ENCODE peak calls at places on chromosomes 6 and 20, in four cellular contexts. One of them, this sample, is unnamed.

GRCh38 chr20:37943033-37943432 is 40.1 kb downstream of the VSTM2L start:
- DNase-seq in KBM-7: no peak
- DNase-seq in neural crest cell: no peak
- DNase-seq in breast epithelium: no peak
- DNase-seq in this sample: no peak

GRCh38 chr6:80217799-80218198 is 111.3 kb downstream of the BCKDHB start:
- DNase-seq in neural crest cell: no peak
- DNase-seq in KBM-7: no peak
- DNase-seq in breast epithelium: no peak
- DNase-seq in this sample: no peak

GRCh38 chr6:43943099-43943766 is 173.2 kb downstream of the VEGFA start:
- DNase-seq in KBM-7: no peak
- DNase-seq in neural crest cell: no peak
- DNase-seq in breast epithelium: no peak
- DNase-seq in this sample: no peak

GRCh38 chr6:80527552-80528052 is 421.1 kb downstream of the BCKDHB start:
- DNase-seq in KBM-7: no peak
- DNase-seq in neural crest cell: no peak
- DNase-seq in breast epithelium: no peak
- DNase-seq in this sample: peak

GRCh38 chr6:90169328-90169886 is 127.2 kb downstream of the BACH2 start:
- DNase-seq in KBM-7: no peak
- DNase-seq in breast epithelium: no peak
- DNase-seq in neural crest cell: no peak
- DNase-seq in this sample: no peak

GRCh38 chr6:43386492-43386891 is 17.0 kb upstream of the ZNF318 start:
- DNase-seq in KBM-7: no peak
- DNase-seq in neural crest cell: no peak
- DNase-seq in breast epithelium: no peak
- DNase-seq in this sample: peak

GRCh38 chr6:110828396-110828795 is 13.1 kb upstream of the CDK19 start:
- DNase-seq in neural crest cell: no peak
- DNase-seq in KBM-7: no peak
- DNase-seq in breast epithelium: no peak
- DNase-seq in this sample: no peak

GRCh38 chr6:99745651-99746050 is 139.0 kb downstream of the PRDM13 start:
- DNase-seq in KBM-7: no peak
- DNase-seq in neural crest cell: no peak
- DNase-seq in breast epithelium: no peak
- DNase-seq in this sample: no peak

GRCh38 chr6:145714731-145715130 is 20.6 kb downstream of the EPM2A start:
- DNase-seq in neural crest cell: no peak
- DNase-seq in breast epithelium: no peak
- DNase-seq in KBM-7: no peak
- DNase-seq in this sample: no peak

GRCh38 chr20:57264151-57264792 is 2.2 kb downstream of the BMP7 start:
- DNase-seq in KBM-7: no peak
- DNase-seq in breast epithelium: no peak
- DNase-seq in neural crest cell: no peak
- DNase-seq in this sample: no peak

GRCh38 chr6:67717281-67717680 is 917.8 kb upstream of the ADGRB3 start:
- DNase-seq in KBM-7: no peak
- DNase-seq in breast epithelium: no peak
- DNase-seq in neural crest cell: no peak
- DNase-seq in this sample: no peak

GRCh38 chr20:50265245-50265946 is 74.8 kb downstream of the CEBPB start:
- DNase-seq in breast epithelium: no peak
- DNase-seq in neural crest cell: no peak
- DNase-seq in KBM-7: no peak
- DNase-seq in this sample: no peak

GRCh38 chr20:10006461-10006860 is 28.3 kb upstream of the ANKEF1 start:
- DNase-seq in KBM-7: no peak
- DNase-seq in neural crest cell: no peak
- DNase-seq in breast epithelium: no peak
- DNase-seq in this sample: no peak

GRCh38 chr6:122580731-122581130 is 29.5 kb upstream of the PKIB start:
- DNase-seq in KBM-7: no peak
- DNase-seq in neural crest cell: no peak
- DNase-seq in breast epithelium: no peak
- DNase-seq in this sample: no peak

GRCh38 chr6:112382778-112383177 is 35.6 kb downstream of the RFPL4B start:
- DNase-seq in neural crest cell: no peak
- DNase-seq in KBM-7: no peak
- DNase-seq in breast epithelium: no peak
- DNase-seq in this sample: no peak

GRCh38 chr20:39568090-39568489 is 605.9 kb downstream of the DHX35 start:
- DNase-seq in neural crest cell: no peak
- DNase-seq in KBM-7: no peak
- DNase-seq in breast epithelium: no peak
- DNase-seq in this sample: no peak

GRCh38 chr6:84738996-84739865 is 25.2 kb downstream of the TBX18 start:
- DNase-seq in breast epithelium: no peak
- DNase-seq in KBM-7: no peak
- DNase-seq in neural crest cell: no peak
- DNase-seq in this sample: no peak

GRCh38 chr6:146498309-146498708 is 45.3 kb upstream of the RAB32 start:
- DNase-seq in breast epithelium: no peak
- DNase-seq in neural crest cell: no peak
- DNase-seq in KBM-7: no peak
- DNase-seq in this sample: no peak

GRCh38 chr20:52312131-52312729 is 120.7 kb upstream of the ZFP64 start:
- DNase-seq in neural crest cell: peak
- DNase-seq in KBM-7: peak
- DNase-seq in breast epithelium: peak
- DNase-seq in this sample: peak

GRCh38 chr6:117613920-117614535 is 11.7 kb upstream of the GOPC start:
- DNase-seq in neural crest cell: no peak
- DNase-seq in breast epithelium: no peak
- DNase-seq in KBM-7: no peak
- DNase-seq in this sample: no peak